ENCODE peak calls at places on chromosome 15, in eight cellular contexts. One of them, this sample, is unnamed.
A peak's percentile ranks its signal among the peaks of the same experiment; 100 is the strongest.

GRCh38 chr15:90095521-90095959 is 6.7 kb downstream of the IDH2 start:
- DNase-seq in psoas muscle: no peak
- DNase-seq in stomach: peak; percentile 70
- DNase-seq in breast epithelium: peak; percentile 79
- DNase-seq in mesothelial cell of epicardium: no peak
- DNase-seq in uterus: no peak
- DNase-seq in fibroblast of pulmonary artery: no peak
- DNase-seq in upper lobe of right lung: no peak
- DNase-seq in this sample: no peak

GRCh38 chr15:76163429-76164020 is 103.7 kb downstream of the TMEM266 start:
- DNase-seq in psoas muscle: peak; percentile 97
- DNase-seq in stomach: peak; percentile 38
- DNase-seq in breast epithelium: no peak
- DNase-seq in mesothelial cell of epicardium: no peak
- DNase-seq in uterus: peak; percentile 43
- DNase-seq in fibroblast of pulmonary artery: peak; percentile 71
- DNase-seq in upper lobe of right lung: peak; percentile 89
- DNase-seq in this sample: no peak

GRCh38 chr15:49421991-49422390 is 1.1 kb upstream of the FGF7 start:
- DNase-seq in psoas muscle: peak; percentile 62
- DNase-seq in stomach: peak; percentile 31
- DNase-seq in breast epithelium: no peak
- DNase-seq in mesothelial cell of epicardium: no peak
- DNase-seq in uterus: peak; percentile 68
- DNase-seq in fibroblast of pulmonary artery: peak; percentile 66
- DNase-seq in upper lobe of right lung: peak; percentile 69
- DNase-seq in this sample: no peak

GRCh38 chr15:39172380-39173281 is 408.2 kb upstream of the THBS1 start:
- DNase-seq in psoas muscle: no peak
- DNase-seq in stomach: no peak
- DNase-seq in breast epithelium: no peak
- DNase-seq in mesothelial cell of epicardium: no peak
- DNase-seq in uterus: peak; percentile 36
- DNase-seq in fibroblast of pulmonary artery: peak; percentile 76
- DNase-seq in upper lobe of right lung: no peak
- DNase-seq in this sample: no peak

GRCh38 chr15:59237119-59237853 is 30.6 kb downstream of the LDHAL6B start:
- DNase-seq in psoas muscle: no peak
- DNase-seq in stomach: no peak
- DNase-seq in breast epithelium: no peak
- DNase-seq in mesothelial cell of epicardium: no peak
- DNase-seq in uterus: no peak
- DNase-seq in fibroblast of pulmonary artery: no peak
- DNase-seq in upper lobe of right lung: no peak
- DNase-seq in this sample: no peak

GRCh38 chr15:66389098-66389858 is 2.6 kb downstream of the MAP2K1 start:
- DNase-seq in psoas muscle: no peak
- DNase-seq in stomach: no peak
- DNase-seq in breast epithelium: no peak
- DNase-seq in mesothelial cell of epicardium: no peak
- DNase-seq in uterus: no peak
- DNase-seq in fibroblast of pulmonary artery: no peak
- DNase-seq in upper lobe of right lung: no peak
- DNase-seq in this sample: no peak

GRCh38 chr15:71411538-71412482 is 296.5 kb downstream of the THSD4 start:
- DNase-seq in psoas muscle: no peak
- DNase-seq in stomach: peak; percentile 67
- DNase-seq in breast epithelium: no peak
- DNase-seq in mesothelial cell of epicardium: no peak
- DNase-seq in uterus: peak; percentile 59
- DNase-seq in fibroblast of pulmonary artery: peak; percentile 50
- DNase-seq in upper lobe of right lung: peak; percentile 83
- DNase-seq in this sample: no peak

GRCh38 chr15:89633585-89633984 is 21.7 kb downstream of the KIF7 start:
- DNase-seq in psoas muscle: no peak
- DNase-seq in stomach: peak; percentile 13
- DNase-seq in breast epithelium: no peak
- DNase-seq in mesothelial cell of epicardium: no peak
- DNase-seq in uterus: no peak
- DNase-seq in fibroblast of pulmonary artery: no peak
- DNase-seq in upper lobe of right lung: no peak
- DNase-seq in this sample: no peak

GRCh38 chr15:57356636-57357035 is 19.7 kb upstream of the CGNL1 start:
- DNase-seq in psoas muscle: no peak
- DNase-seq in stomach: no peak
- DNase-seq in breast epithelium: no peak
- DNase-seq in mesothelial cell of epicardium: no peak
- DNase-seq in uterus: no peak
- DNase-seq in fibroblast of pulmonary artery: peak; percentile 60
- DNase-seq in upper lobe of right lung: no peak
- DNase-seq in this sample: no peak

GRCh38 chr15:39639037-39639436 is 58.2 kb downstream of the THBS1 start:
- DNase-seq in psoas muscle: no peak
- DNase-seq in stomach: no peak
- DNase-seq in breast epithelium: no peak
- DNase-seq in mesothelial cell of epicardium: no peak
- DNase-seq in uterus: no peak
- DNase-seq in fibroblast of pulmonary artery: no peak
- DNase-seq in upper lobe of right lung: no peak
- DNase-seq in this sample: no peak

GRCh38 chr15:40045572-40046217 is 6.7 kb upstream of the SRP14 start:
- DNase-seq in psoas muscle: no peak
- DNase-seq in stomach: no peak
- DNase-seq in breast epithelium: no peak
- DNase-seq in mesothelial cell of epicardium: no peak
- DNase-seq in uterus: no peak
- DNase-seq in fibroblast of pulmonary artery: no peak
- DNase-seq in upper lobe of right lung: no peak
- DNase-seq in this sample: no peak

GRCh38 chr15:89143503-89144162 is 55.4 kb downstream of the ABHD2 start:
- DNase-seq in psoas muscle: no peak
- DNase-seq in stomach: no peak
- DNase-seq in breast epithelium: no peak
- DNase-seq in mesothelial cell of epicardium: no peak
- DNase-seq in uterus: no peak
- DNase-seq in fibroblast of pulmonary artery: peak; percentile 95
- DNase-seq in upper lobe of right lung: no peak
- DNase-seq in this sample: no peak

GRCh38 chr15:42156266-42156922 is at the start of gene PLA2G4F:
- DNase-seq in psoas muscle: peak; percentile 79
- DNase-seq in stomach: peak; percentile 82
- DNase-seq in breast epithelium: peak; percentile 65
- DNase-seq in mesothelial cell of epicardium: no peak
- DNase-seq in uterus: no peak
- DNase-seq in fibroblast of pulmonary artery: no peak
- DNase-seq in upper lobe of right lung: peak; percentile 88
- DNase-seq in this sample: no peak

GRCh38 chr15:101357333-101357732 is 62.3 kb upstream of the SNRPA1 start:
- DNase-seq in psoas muscle: no peak
- DNase-seq in stomach: peak; percentile 85
- DNase-seq in breast epithelium: no peak
- DNase-seq in mesothelial cell of epicardium: no peak
- DNase-seq in uterus: no peak
- DNase-seq in fibroblast of pulmonary artery: no peak
- DNase-seq in upper lobe of right lung: no peak
- DNase-seq in this sample: no peak

GRCh38 chr15:93716615-93717221 is 514.6 kb upstream of the MCTP2 start:
- DNase-seq in psoas muscle: no peak
- DNase-seq in stomach: no peak
- DNase-seq in breast epithelium: no peak
- DNase-seq in mesothelial cell of epicardium: no peak
- DNase-seq in uterus: no peak
- DNase-seq in fibroblast of pulmonary artery: no peak
- DNase-seq in upper lobe of right lung: no peak
- DNase-seq in this sample: no peak

GRCh38 chr15:77546050-77546501 is 86.6 kb downstream of the LINGO1 start:
- DNase-seq in psoas muscle: no peak
- DNase-seq in stomach: peak; percentile 45
- DNase-seq in breast epithelium: no peak
- DNase-seq in mesothelial cell of epicardium: no peak
- DNase-seq in uterus: no peak
- DNase-seq in fibroblast of pulmonary artery: peak; percentile 87
- DNase-seq in upper lobe of right lung: no peak
- DNase-seq in this sample: no peak

DNA sequence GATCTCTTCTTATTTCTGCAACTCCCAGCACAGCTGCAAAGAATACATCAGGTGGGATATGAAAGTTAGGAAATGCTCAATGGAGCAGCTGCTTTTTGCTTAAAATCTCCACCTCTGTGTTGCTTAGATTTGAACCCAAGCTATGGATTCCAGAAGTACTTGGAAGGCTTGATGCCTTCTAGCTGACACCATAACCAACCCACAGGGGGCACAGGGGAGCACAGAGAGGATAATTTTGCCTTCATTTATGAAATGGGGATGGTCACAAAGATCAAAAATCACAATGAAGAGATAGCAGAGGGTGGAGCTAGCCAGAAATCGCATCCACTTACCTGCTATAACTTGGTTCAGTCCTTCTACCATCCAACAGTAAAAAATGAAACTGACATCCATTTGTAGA is 75.7 kb downstream of the DUT start:
- DNase-seq in psoas muscle: no peak
- DNase-seq in stomach: no peak
- DNase-seq in breast epithelium: no peak
- DNase-seq in mesothelial cell of epicardium: no peak
- DNase-seq in uterus: no peak
- DNase-seq in fibroblast of pulmonary artery: no peak
- DNase-seq in upper lobe of right lung: no peak
- DNase-seq in this sample: no peak
- TF ChIP-seq CTCF in psoas muscle: no peak
- TF ChIP-seq CTCF in stomach: no peak
- TF ChIP-seq CTCF in breast epithelium: peak; percentile 11
- TF ChIP-seq CTCF in mesothelial cell of epicardium: no peak
- TF ChIP-seq CTCF in uterus: no peak
- TF ChIP-seq CTCF in fibroblast of pulmonary artery: peak; percentile 40
- TF ChIP-seq CTCF in upper lobe of right lung: no peak
- TF ChIP-seq CTCF in this sample: no peak

DNA sequence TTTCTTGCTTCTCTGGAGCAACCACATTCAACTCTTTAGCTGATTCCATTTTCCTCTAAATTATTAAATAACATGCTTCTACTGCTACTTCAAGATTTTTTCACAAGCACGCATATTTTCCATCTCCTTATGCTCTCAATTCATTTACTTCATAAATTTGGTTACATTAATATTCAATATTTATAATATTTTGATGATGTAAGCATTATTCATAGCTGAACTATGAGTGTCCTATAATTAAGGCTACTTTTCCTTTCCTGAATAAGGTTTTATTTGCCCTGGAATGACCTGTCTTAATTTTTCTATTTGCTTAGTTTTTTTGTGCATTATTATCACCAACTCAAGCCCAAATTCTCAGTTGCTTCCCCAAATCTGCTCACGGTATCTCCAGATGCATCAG is 109.4 kb upstream of the ADPGK start:
- DNase-seq in psoas muscle: no peak
- DNase-seq in stomach: no peak
- DNase-seq in breast epithelium: no peak
- DNase-seq in mesothelial cell of epicardium: no peak
- DNase-seq in uterus: no peak
- DNase-seq in fibroblast of pulmonary artery: no peak
- DNase-seq in upper lobe of right lung: no peak
- DNase-seq in this sample: no peak
- TF ChIP-seq CTCF in psoas muscle: no peak
- TF ChIP-seq CTCF in stomach: no peak
- TF ChIP-seq CTCF in breast epithelium: no peak
- TF ChIP-seq CTCF in mesothelial cell of epicardium: no peak
- TF ChIP-seq CTCF in uterus: no peak
- TF ChIP-seq CTCF in fibroblast of pulmonary artery: no peak
- TF ChIP-seq CTCF in upper lobe of right lung: no peak
- TF ChIP-seq CTCF in this sample: no peak

GRCh38 chr15:84975871-84976351 is 5.7 kb upstream of the PDE8A start:
- DNase-seq in psoas muscle: no peak
- DNase-seq in stomach: no peak
- DNase-seq in breast epithelium: no peak
- DNase-seq in mesothelial cell of epicardium: no peak
- DNase-seq in uterus: no peak
- DNase-seq in fibroblast of pulmonary artery: no peak
- DNase-seq in upper lobe of right lung: no peak
- DNase-seq in this sample: no peak

GRCh38 chr15:84969257-84969656 is 12.4 kb upstream of the PDE8A start:
- DNase-seq in psoas muscle: no peak
- DNase-seq in stomach: no peak
- DNase-seq in breast epithelium: no peak
- DNase-seq in mesothelial cell of epicardium: no peak
- DNase-seq in uterus: no peak
- DNase-seq in fibroblast of pulmonary artery: no peak
- DNase-seq in upper lobe of right lung: no peak
- DNase-seq in this sample: no peak

GRCh38 chr15:84970832-84971231 is 10.8 kb upstream of the PDE8A start:
- DNase-seq in psoas muscle: no peak
- DNase-seq in stomach: no peak
- DNase-seq in breast epithelium: no peak
- DNase-seq in mesothelial cell of epicardium: no peak
- DNase-seq in uterus: no peak
- DNase-seq in fibroblast of pulmonary artery: no peak
- DNase-seq in upper lobe of right lung: no peak
- DNase-seq in this sample: no peak

GRCh38 chr15:84976746-84977345 is 4.8 kb upstream of the PDE8A start:
- DNase-seq in psoas muscle: no peak
- DNase-seq in stomach: no peak
- DNase-seq in breast epithelium: no peak
- DNase-seq in mesothelial cell of epicardium: no peak
- DNase-seq in uterus: no peak
- DNase-seq in fibroblast of pulmonary artery: no peak
- DNase-seq in upper lobe of right lung: no peak
- DNase-seq in this sample: no peak

GRCh38 chr15:84973492-84974460 is 7.9 kb upstream of the PDE8A start:
- DNase-seq in psoas muscle: no peak
- DNase-seq in stomach: no peak
- DNase-seq in breast epithelium: no peak
- DNase-seq in mesothelial cell of epicardium: no peak
- DNase-seq in uterus: no peak
- DNase-seq in fibroblast of pulmonary artery: peak; percentile 53
- DNase-seq in upper lobe of right lung: no peak
- DNase-seq in this sample: no peak
- TF ChIP-seq CTCF in psoas muscle: no peak
- TF ChIP-seq CTCF in stomach: no peak
- TF ChIP-seq CTCF in breast epithelium: no peak
- TF ChIP-seq CTCF in mesothelial cell of epicardium: no peak
- TF ChIP-seq CTCF in uterus: no peak
- TF ChIP-seq CTCF in fibroblast of pulmonary artery: no peak
- TF ChIP-seq CTCF in upper lobe of right lung: no peak
- TF ChIP-seq CTCF in this sample: no peak

DNA sequence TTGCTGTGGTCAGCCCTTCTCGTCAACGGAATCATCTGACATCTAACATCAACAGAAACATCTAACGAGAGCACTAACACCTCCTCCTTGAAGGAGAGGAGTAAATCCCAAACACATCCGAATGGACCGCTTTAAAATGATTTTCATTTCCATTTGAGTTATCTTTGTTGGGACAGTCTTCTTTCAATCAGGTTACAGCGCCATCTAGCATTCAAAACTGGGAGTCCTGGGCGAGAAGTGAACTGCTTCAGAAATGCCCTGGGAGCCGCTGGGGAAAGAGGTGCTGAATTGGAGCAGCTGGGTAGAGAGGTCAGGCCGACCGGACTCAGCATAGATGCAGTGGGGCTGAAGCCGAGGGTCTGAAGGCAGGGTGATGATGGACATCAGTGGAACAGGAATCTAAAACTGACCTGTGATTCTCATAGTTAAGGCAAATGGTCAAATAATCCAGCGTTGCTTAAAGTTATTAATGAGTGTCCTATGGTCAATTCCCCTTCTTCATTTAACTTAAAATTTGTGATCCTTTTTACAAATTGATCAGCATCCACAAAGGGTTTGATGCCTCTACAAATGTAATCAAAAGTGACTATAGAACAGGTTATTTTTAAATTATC is 170.0 kb upstream of the NDN start:
- DNase-seq in psoas muscle: no peak
- DNase-seq in stomach: peak; percentile 56
- DNase-seq in breast epithelium: no peak
- DNase-seq in mesothelial cell of epicardium: no peak
- DNase-seq in uterus: peak; percentile 28
- DNase-seq in fibroblast of pulmonary artery: peak; percentile 51
- DNase-seq in upper lobe of right lung: no peak
- DNase-seq in this sample: no peak
- TF ChIP-seq CTCF in psoas muscle: peak; percentile 33
- TF ChIP-seq CTCF in stomach: no peak
- TF ChIP-seq CTCF in breast epithelium: no peak
- TF ChIP-seq CTCF in mesothelial cell of epicardium: peak; percentile 65
- TF ChIP-seq CTCF in uterus: peak; percentile 14
- TF ChIP-seq CTCF in fibroblast of pulmonary artery: peak; percentile 37
- TF ChIP-seq CTCF in upper lobe of right lung: peak; percentile 47
- TF ChIP-seq CTCF in this sample: no peak